ENCODE peak calls at places on chromosomes 3 and 15, in ten cellular contexts. X, O, F, V, Z, G, K, S, P and E are unnamed samples.
A peak's percentile ranks its signal among the peaks of the same experiment; 100 is the strongest.

GRCh38 chr3:161310649-161311423 is 60.5 kb downstream of the SPTSSB start:
- DNase-seq in X (no peak), V (no peak), F (no peak), P (no peak), Z (peak; percentile 12), G (peak; percentile 9), O (no peak), K (no peak), S (peak; percentile 42), E (no peak)

GRCh38 chr3:53238051-53238850 is 17.6 kb downstream of the TKT start:
- DNase-seq in Z (no peak), O (peak; percentile 98), S (no peak), G (no peak), K (no peak), P (peak; percentile 97), F (peak; percentile 45), X (no peak), V (no peak), E (peak; percentile 86)

GRCh38 chr3:11323827-11324226 is 51.6 kb downstream of the ATG7 start:
- DNase-seq in Z (no peak), G (no peak), K (no peak), F (no peak), P (no peak), O (peak; percentile 29), S (no peak), V (no peak), X (no peak), E (peak; percentile 41)

GRCh38 chr3:195150194-195151118 is 120.5 kb downstream of the XXYLT1 start:
- DNase-seq in K (no peak), X (peak; percentile 84), Z (no peak), V (peak; percentile 49), F (peak; percentile 84), S (peak; percentile 44), P (peak; percentile 97), O (peak; percentile 89), G (no peak), E (peak; percentile 24)

GRCh38 chr3:172836390-172836997 is 86.0 kb downstream of the ECT2 start:
- DNase-seq in X (peak; percentile 28), F (no peak), P (peak; percentile 72), G (no peak), K (peak; percentile 41), O (peak; percentile 23), Z (peak; percentile 9), V (no peak), S (no peak), E (peak; percentile 27)

GRCh38 chr3:36312351-36312750 is 68.0 kb upstream of the STAC start:
- DNase-seq in S (no peak), V (no peak), P (no peak), X (no peak), F (no peak), K (no peak), G (no peak), Z (no peak), O (no peak), E (no peak)

GRCh38 chr3:14432996-14433572 is 30.7 kb downstream of the SLC6A6 start:
- DNase-seq in P (no peak), F (no peak), K (no peak), S (no peak), X (no peak), Z (no peak), O (no peak), G (no peak), V (no peak), E (no peak)

GRCh38 chr15:20344601-20345400 is 196.8 kb downstream of the GOLGA6L6 start:
- DNase-seq in Z (peak; percentile 50), P (peak; percentile 0), X (peak; percentile 23), K (no peak), V (no peak), S (no peak), O (no peak), F (peak; percentile 41), G (no peak), E (no peak)

GRCh38 chr3:186915808-186916796 is 14.2 kb upstream of the ST6GAL1 start:
- DNase-seq in P (no peak), X (no peak), O (no peak), K (no peak), F (no peak), V (no peak), G (no peak), Z (no peak), S (no peak), E (no peak)

GRCh38 chr15:22224241-22224671 is 143.9 kb downstream of the OR4M2 start:
- DNase-seq in V (no peak), Z (no peak), G (no peak), P (no peak), X (no peak), O (no peak), K (no peak), S (no peak), F (no peak), E (no peak)

GRCh38 chr3:109178701-109179100 is 42.2 kb downstream of the C3orf85 start:
- DNase-seq in X (no peak), Z (no peak), F (no peak), P (no peak), O (no peak), K (no peak), V (no peak), G (no peak), S (no peak), E (no peak)

GRCh38 chr15:64928626-64929220 is 17.0 kb downstream of the ANKDD1A start:
- DNase-seq in V (no peak), Z (no peak), O (no peak), P (no peak), G (no peak), X (no peak), K (no peak), F (no peak), S (no peak), E (no peak)

GRCh38 chr3:146166450-146167222 is 5.7 kb upstream of the PLOD2 start:
- DNase-seq in X (no peak), S (no peak), K (no peak), O (peak; percentile 94), P (peak; percentile 85), G (no peak), F (no peak), V (no peak), Z (no peak), E (peak; percentile 84)

GRCh38 chr3:98577178-98577895 is 16.1 kb downstream of the CPOX start:
- DNase-seq in Z (no peak), O (peak; percentile 86), S (no peak), K (no peak), G (no peak), V (no peak), F (no peak), X (no peak), P (peak; percentile 63), E (peak; percentile 61)

GRCh38 chr3:128270559-128271492 is 117.5 kb downstream of the EEFSEC start:
- DNase-seq in V (no peak), F (no peak), S (peak; percentile 0), K (no peak), Z (no peak), G (no peak), O (no peak), X (no peak), P (no peak), E (no peak)

GRCh38 chr3:190016966-190017365 is 103.7 kb downstream of the P3H2 start:
- DNase-seq in P (no peak), S (no peak), Z (no peak), O (no peak), F (no peak), X (no peak), V (no peak), G (no peak), K (no peak), E (no peak)

GRCh38 chr3:186281172-186281571 is 80.9 kb downstream of the DGKG start:
- DNase-seq in F (peak; percentile 51), X (no peak), G (no peak), K (no peak), V (no peak), O (peak; percentile 86), S (no peak), Z (no peak), P (peak; percentile 84), E (peak; percentile 66)

GRCh38 chr3:35389907-35390306 is 249.4 kb upstream of the ARPP21 start:
- DNase-seq in X (no peak), S (no peak), V (no peak), K (no peak), G (no peak), P (no peak), Z (no peak), F (no peak), O (no peak), E (no peak)

GRCh38 chr3:152270944-152271343 is 2.2 kb downstream of the MBNL1 start:
- DNase-seq in P (no peak), O (no peak), X (no peak), F (no peak), Z (no peak), V (no peak), S (no peak), G (no peak), K (no peak), E (no peak)

GRCh38 chr3:56989434-56990294 is 70.8 kb upstream of the SPATA12 start:
- DNase-seq in S (no peak), V (no peak), Z (no peak), X (peak; percentile 38), K (no peak), P (no peak), O (no peak), F (peak; percentile 40), G (no peak), E (no peak)

GRCh38 chr3:65793495-65794200 is 245.1 kb downstream of the MAGI1 start:
- DNase-seq in X (no peak), O (peak; percentile 23), Z (no peak), K (no peak), F (no peak), V (no peak), P (peak; percentile 62), S (no peak), G (no peak), E (no peak)

GRCh38 chr3:171966533-171967136 is 72.7 kb upstream of the FNDC3B start:
- DNase-seq in F (no peak), X (no peak), K (no peak), V (no peak), S (no peak), P (no peak), O (no peak), Z (no peak), G (no peak), E (peak; percentile 59)

GRCh38 chr3:171784937-171785336 is 25.3 kb downstream of the PLD1 start:
- DNase-seq in X (no peak), G (no peak), V (no peak), K (no peak), O (no peak), S (no peak), Z (no peak), P (no peak), F (no peak), E (no peak)

GRCh38 chr15:80841537-80841936 is 62.4 kb downstream of the CEMIP start:
- DNase-seq in Z (no peak), X (no peak), K (no peak), F (no peak), V (no peak), G (no peak), O (no peak), S (no peak), P (no peak), E (no peak)

GRCh38 chr3:88617283-88617682 is 467.5 kb downstream of the C3orf38 start:
- DNase-seq in O (no peak), F (no peak), X (no peak), Z (no peak), P (no peak), G (no peak), K (no peak), S (no peak), V (no peak), E (no peak)